ENCODE peak calls at places on chromosomes 4 and X, in five cellular contexts. U is GM12878, Y is K562, K is H1, A is HepG2. D is an unnamed sample.

GRCh38 chr4:147987252-147987651 is 255.4 kb downstream of the ARHGAP10 start:
- DNase-seq in K (no peak), A (no peak), Y (no peak), U (no peak), D (no peak)

GRCh38 chr4:114366368-114366767 is 232.2 kb upstream of the UGT8 start:
- DNase-seq in U (no peak), K (no peak), Y (no peak), A (no peak), D (no peak)

GRCh38 chrX:115650449-115650848 is 89.5 kb downstream of the PLS3 start:
- DNase-seq in K (no peak), Y (no peak), U (no peak), A (no peak), D (no peak)

GRCh38 chr4:168923526-168924194 is 86.4 kb downstream of the CBR4 start:
- DNase-seq in K (no peak), Y (peak; percentile 58), A (peak; percentile 62), U (peak; percentile 31), D (peak; percentile 14)

GRCh38 chr4:156571146-156571545 is 400.5 kb downstream of the PDGFC start:
- DNase-seq in A (no peak), Y (no peak), K (no peak), U (no peak), D (no peak)

GRCh38 chr4:86972997-86973396 is 38.2 kb downstream of the AFF1 start:
- DNase-seq in A (peak; percentile 72), K (no peak), Y (peak; percentile 63), U (no peak), D (no peak)

GRCh38 chrX:10079155-10079711 is 77.5 kb upstream of the CLCN4 start:
- DNase-seq in U (no peak), Y (no peak), A (peak; percentile 20), K (no peak), D (no peak)

GRCh38 chr4:120007171-120007894 is 59.3 kb downstream of the MAD2L1 start:
- DNase-seq in U (no peak), K (no peak), Y (no peak), A (no peak), D (no peak)

GRCh38 chr4:105631818-105632400 is 76.6 kb downstream of the INTS12 start:
- DNase-seq in U (no peak), Y (no peak), A (no peak), K (no peak), D (no peak)

GRCh38 chr4:121789960-121790829 is 10.9 kb upstream of the EXOSC9 start:
- DNase-seq in K (no peak), A (no peak), U (no peak), Y (peak; percentile 39), D (no peak)

GRCh38 chrX:9369802-9370291 is 95.0 kb upstream of the TBL1X start:
- DNase-seq in K (no peak), A (no peak), U (no peak), Y (no peak), D (no peak)

GRCh38 chrX:123324628-123325027 is 140.6 kb downstream of the GRIA3 start:
- DNase-seq in U (no peak), Y (no peak), A (no peak), K (no peak), D (no peak)

GRCh38 chrX:6386837-6387236 is 148.1 kb downstream of the VCX3A start:
- DNase-seq in U (no peak), Y (no peak), A (no peak), K (no peak), D (no peak)

GRCh38 chr4:41069838-41070237 is 144.5 kb downstream of the APBB2 start:
- DNase-seq in Y (no peak), K (no peak), A (no peak), U (no peak), D (no peak)

GRCh38 chr4:31052519-31052918 is 332.4 kb downstream of the PCDH7 start:
- DNase-seq in K (no peak), Y (no peak), A (no peak), U (no peak), D (no peak)

GRCh38 chr4:153757407-153757806 is 2.4 kb downstream of the RNF175 start:
- DNase-seq in K (no peak), U (no peak), Y (no peak), A (no peak), D (no peak)

GRCh38 chr4:169314906-169315305 is 44.1 kb upstream of the SH3RF1 start:
- DNase-seq in Y (no peak), U (no peak), K (no peak), A (peak; percentile 91), D (no peak)

GRCh38 chr4:55598641-55599040 is 6.6 kb upstream of the PDCL2 start:
- DNase-seq in A (no peak), K (no peak), Y (no peak), U (no peak), D (no peak)

GRCh38 chrX:20906571-20906970 is 467.6 kb upstream of the CNKSR2 start:
- DNase-seq in Y (no peak), K (no peak), A (no peak), U (no peak), D (no peak)

GRCh38 chr4:1982124-1983052 is 26.4 kb downstream of the NELFA start:
- DNase-seq in A (no peak), K (no peak), U (no peak), Y (no peak), D (no peak)
- TF ChIP-seq POLR2AphosphoS5 in A (no peak), K (no peak), U (no peak), Y (no peak), D (no peak)

GRCh38 chr4:151325320-151326246 is at the start of gene SH3D19:
- DNase-seq in Y (no peak), K (no peak), U (no peak), A (peak; percentile 99), D (no peak)
- TF ChIP-seq POLR2A in Y (no peak), K (no peak), U (no peak), A (peak; percentile 71), D (no peak)

DNA sequence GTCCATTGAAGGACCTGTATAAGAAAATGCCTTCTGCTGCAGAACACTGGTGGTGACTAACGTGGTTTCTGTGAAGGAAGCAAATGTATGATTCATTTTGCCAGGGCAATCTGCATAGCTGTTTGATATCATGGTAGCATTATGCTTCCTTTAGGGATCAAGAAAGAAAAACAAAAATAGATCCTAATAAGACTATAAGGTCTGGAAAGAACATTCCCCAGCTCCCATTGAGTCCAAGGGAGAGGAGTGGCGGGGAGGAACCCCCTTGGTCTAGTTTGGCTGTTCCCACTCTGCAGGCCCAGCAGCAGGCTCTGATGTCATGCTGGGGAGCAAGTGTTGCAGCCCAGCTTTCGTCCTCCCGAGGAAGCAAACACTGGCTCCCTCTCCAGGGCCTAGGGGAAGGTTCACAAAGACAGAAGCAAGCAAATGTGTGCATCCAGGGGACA is 154.5 kb upstream of the GALNT7 start:
- DNase-seq in A (no peak), K (peak; percentile 47), U (no peak), Y (peak; percentile 42), D (no peak)
- TF ChIP-seq TAF1 in A (no peak), K (no peak), U (no peak), Y (no peak), D (no peak)

DNA sequence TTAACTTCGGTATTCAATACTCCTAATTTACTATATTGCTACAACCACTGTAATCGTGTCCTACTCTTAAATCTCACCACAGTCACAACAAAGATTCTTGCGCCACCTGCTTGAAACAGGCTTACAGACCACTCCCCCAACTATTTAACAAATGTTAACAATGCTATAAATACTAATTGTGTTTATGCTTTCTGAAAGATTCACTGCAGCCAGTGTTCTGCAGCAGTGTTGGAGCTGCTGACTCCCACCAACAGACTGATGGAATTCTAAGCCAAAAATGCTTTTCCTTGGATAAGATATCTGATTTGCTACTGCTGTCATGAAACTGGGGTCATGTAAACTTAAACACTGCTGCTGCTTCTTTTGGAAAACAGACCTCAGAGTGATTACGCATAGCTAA is 244.2 kb upstream of the MAB21L2 start:
- DNase-seq in Y (no peak), A (no peak), U (no peak), K (no peak), D (no peak)
- TF ChIP-seq POLR2AphosphoS5 in Y (no peak), A (no peak), U (no peak), K (no peak), D (no peak)

DNA sequence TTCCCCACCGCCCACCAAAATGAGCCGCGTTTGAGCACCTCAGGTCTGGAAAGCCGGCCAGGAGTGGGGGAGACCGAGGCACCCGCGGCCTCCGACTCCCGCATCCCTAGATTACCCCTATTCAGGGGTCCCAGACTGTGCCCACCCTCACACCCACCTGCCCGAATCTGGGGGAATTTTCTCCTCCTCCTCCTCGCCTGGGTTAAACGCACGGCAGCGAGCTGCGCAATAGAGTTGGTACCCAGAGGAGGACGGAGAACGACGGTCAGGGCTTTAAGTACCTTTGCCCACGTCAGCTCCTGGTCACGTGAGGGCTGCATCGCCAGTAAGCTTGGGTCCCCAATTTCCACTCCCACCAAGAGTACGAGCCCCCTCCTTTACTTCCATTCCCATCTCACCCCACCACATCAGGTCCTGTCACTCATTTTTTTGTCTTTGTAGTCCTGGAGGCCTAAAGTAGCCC is at the start of gene ARMCX2:
- DNase-seq in Y (no peak), A (no peak), K (no peak), U (no peak), D (no peak)
- TF ChIP-seq POLR2A in Y (no peak), A (no peak), K (peak; percentile 95), U (peak; percentile 94), D (peak; percentile 53)

DNA sequence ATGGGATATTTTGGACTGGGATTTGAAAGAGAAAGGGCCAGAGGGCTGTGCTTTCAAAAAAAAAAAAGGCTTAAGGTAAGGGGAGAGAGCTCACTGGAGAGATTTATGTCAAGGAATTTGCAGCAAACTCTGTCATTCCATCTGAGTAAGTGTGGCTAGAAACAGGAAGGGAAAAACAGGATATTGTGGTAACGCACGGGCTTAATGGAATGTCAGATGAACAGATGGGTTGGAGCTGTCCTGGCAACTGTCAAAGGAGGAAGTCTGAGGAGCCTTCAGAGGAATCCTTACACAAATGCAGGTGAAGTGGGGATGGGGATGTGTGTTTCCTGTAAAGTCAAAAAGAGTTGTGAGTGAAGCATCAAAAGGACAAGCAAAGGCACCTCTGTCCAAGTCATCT is 15.1 kb upstream of the NKX3-2 start:
- DNase-seq in A (no peak), K (no peak), Y (no peak), U (no peak), D (no peak)
- TF ChIP-seq TAF1 in A (no peak), K (no peak), Y (no peak), U (no peak), D (no peak)